ENCODE peak calls at places on chromosome X, in four cellular contexts. One of them, this sample, is unnamed.

GRCh38 chrX:30301977-30302376 is 7.2 kb downstream of the NR0B1 start:
- DNase-seq in K562: no peak
- DNase-seq in WTC11: no peak
- DNase-seq in H1: no peak
- DNase-seq in this sample: no peak

GRCh38 chrX:84186603-84187358 is 1.2 kb downstream of the RPS6KA6 start:
- DNase-seq in K562: no peak
- DNase-seq in H1: peak
- DNase-seq in WTC11: peak
- DNase-seq in this sample: no peak

GRCh38 chrX:37746268-37746931 is 33.5 kb upstream of the CYBB start:
- DNase-seq in WTC11: no peak
- DNase-seq in H1: no peak
- DNase-seq in K562: no peak
- DNase-seq in this sample: no peak

GRCh38 chrX:27815209-27815608 is 7.4 kb downstream of the MAGEB10 start:
- DNase-seq in H1: no peak
- DNase-seq in K562: no peak
- DNase-seq in WTC11: no peak
- DNase-seq in this sample: no peak

GRCh38 chrX:123814343-123814742 is 45.5 kb upstream of the XIAP start:
- DNase-seq in WTC11: no peak
- DNase-seq in K562: no peak
- DNase-seq in H1: no peak
- DNase-seq in this sample: no peak

GRCh38 chrX:23286731-23287130 is 47.9 kb upstream of the PTCHD1 start:
- DNase-seq in H1: no peak
- DNase-seq in K562: no peak
- DNase-seq in WTC11: no peak
- DNase-seq in this sample: no peak

GRCh38 chrX:7689791-7690412 is 153.1 kb upstream of the VCX start:
- DNase-seq in H1: no peak
- DNase-seq in WTC11: no peak
- DNase-seq in K562: no peak
- DNase-seq in this sample: no peak

GRCh38 chrX:115437841-115438240 is 123.1 kb upstream of the PLS3 start:
- DNase-seq in H1: no peak
- DNase-seq in WTC11: no peak
- DNase-seq in K562: no peak
- DNase-seq in this sample: no peak

GRCh38 chrX:136907626-136908025 is 27.1 kb upstream of the RBMX start:
- DNase-seq in WTC11: no peak
- DNase-seq in K562: no peak
- DNase-seq in H1: no peak
- DNase-seq in this sample: no peak

DNA sequence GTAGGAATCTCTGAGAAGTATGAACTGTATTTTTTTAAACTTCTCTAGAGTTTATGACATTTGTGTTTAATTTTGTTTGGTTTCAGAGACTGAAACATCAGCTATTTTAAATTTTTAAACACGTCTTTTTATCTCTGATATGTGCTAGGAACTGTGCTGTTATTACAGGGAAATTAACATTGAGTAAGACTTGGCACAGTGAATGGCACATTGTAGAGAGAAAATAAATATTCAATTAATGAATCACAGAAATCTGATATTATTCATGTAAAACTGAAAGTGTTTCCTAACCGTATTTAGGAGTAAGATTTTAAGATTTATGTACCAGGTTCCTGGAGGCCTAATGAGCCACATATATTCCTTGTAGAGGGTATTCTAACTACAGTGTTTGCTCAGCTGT is 120.8 kb upstream of the FAM9C start:
- DNase-seq in K562: no peak
- DNase-seq in WTC11: no peak
- DNase-seq in H1: no peak
- DNase-seq in this sample: no peak
- TF ChIP-seq TEAD4 in K562: no peak
- TF ChIP-seq TEAD4 in WTC11: no peak
- TF ChIP-seq TEAD4 in H1: no peak
- TF ChIP-seq TEAD4 in this sample: no peak

GRCh38 chrX:69173906-69174305 is 8.7 kb upstream of the PJA1 start:
- DNase-seq in H1: no peak
- DNase-seq in K562: no peak
- DNase-seq in WTC11: peak
- DNase-seq in this sample: no peak
- TF ChIP-seq TEAD4 in H1: no peak
- TF ChIP-seq TEAD4 in K562: no peak
- TF ChIP-seq TEAD4 in WTC11: no peak
- TF ChIP-seq TEAD4 in this sample: no peak

DNA sequence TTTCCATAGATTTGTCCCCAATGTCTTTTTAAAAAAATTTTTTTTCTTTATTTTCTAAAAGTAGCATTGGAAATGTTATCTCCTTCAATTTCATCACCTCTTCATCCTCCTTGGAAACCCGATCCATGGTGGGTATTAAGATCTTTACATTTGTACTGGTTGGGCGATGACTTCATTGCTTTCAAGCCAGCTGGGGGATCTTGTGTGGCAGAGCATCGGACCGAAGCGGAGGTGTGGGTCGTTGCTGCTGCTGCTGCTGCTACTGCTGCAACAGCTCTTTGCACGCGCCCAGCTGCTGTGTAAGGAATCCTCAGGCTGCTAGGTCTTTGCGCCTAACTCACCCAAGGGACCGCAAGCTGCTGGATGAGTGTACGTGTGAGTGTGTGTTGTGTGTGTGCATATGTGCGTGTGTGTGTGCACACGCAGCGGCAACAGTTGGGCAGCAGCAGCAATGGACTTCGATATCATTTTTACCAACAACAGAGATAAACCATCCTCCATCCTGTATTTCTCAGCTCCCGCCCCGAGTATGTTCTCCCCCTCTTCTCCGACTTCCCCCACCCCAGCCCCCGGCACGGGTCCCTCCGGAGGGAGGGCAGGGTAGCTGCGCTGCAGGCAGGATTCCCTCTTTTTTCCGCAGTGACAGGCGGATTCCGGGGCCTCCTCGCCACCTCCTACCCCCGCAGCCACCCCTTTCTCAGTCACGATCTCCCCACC is 768 bp upstream of the CDKL5 start:
- DNase-seq in K562: no peak
- DNase-seq in H1: no peak
- DNase-seq in WTC11: peak
- DNase-seq in this sample: peak
- TF ChIP-seq TEAD4 in K562: no peak
- TF ChIP-seq TEAD4 in H1: no peak
- TF ChIP-seq TEAD4 in WTC11: no peak
- TF ChIP-seq TEAD4 in this sample: no peak

DNA sequence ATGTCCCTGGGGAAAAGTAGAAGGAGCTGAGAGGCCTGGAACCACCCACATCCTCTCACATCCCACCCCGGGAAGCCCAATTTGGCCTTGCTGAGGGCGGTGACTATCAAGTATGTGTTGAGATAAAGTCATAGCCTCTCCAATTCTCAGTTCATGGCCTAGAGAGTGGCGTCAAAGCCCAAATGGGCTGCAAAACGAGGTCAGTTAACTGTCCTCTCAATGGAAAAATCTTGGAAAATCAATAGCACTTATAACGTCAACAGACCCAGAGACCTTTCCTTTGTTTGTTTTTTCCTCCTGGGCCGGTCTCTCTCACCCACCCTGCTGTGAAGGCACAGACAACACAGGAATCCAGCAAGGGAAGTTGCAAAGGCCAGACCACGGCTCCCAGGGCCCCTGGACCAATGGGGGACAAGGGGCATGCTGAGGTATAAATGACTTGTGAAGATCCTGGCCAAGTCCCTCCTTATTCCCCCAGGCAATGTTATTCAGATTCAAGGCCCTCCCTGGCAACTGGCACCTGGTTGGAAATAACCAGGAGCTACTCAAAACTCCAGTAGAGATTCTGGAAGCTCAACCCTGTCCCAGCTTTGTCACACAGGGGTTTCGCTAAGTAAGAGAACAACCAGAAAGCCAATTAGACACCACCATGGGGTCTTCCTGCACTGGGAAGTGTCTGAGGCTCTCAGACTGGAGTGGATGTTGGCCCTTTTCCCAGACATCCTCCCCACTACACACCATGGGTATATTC is 38.6 kb downstream of the TSC22D3 start:
- DNase-seq in H1: no peak
- DNase-seq in K562: no peak
- DNase-seq in WTC11: peak
- DNase-seq in this sample: no peak
- TF ChIP-seq TEAD4 in H1: no peak
- TF ChIP-seq TEAD4 in K562: no peak
- TF ChIP-seq TEAD4 in WTC11: no peak
- TF ChIP-seq TEAD4 in this sample: no peak

GRCh38 chrX:20857746-20858145 is 516.5 kb upstream of the CNKSR2 start:
- DNase-seq in H1: no peak
- DNase-seq in K562: no peak
- DNase-seq in WTC11: no peak
- DNase-seq in this sample: no peak
- TF ChIP-seq TEAD4 in H1: no peak
- TF ChIP-seq TEAD4 in K562: no peak
- TF ChIP-seq TEAD4 in WTC11: no peak
- TF ChIP-seq TEAD4 in this sample: no peak

DNA sequence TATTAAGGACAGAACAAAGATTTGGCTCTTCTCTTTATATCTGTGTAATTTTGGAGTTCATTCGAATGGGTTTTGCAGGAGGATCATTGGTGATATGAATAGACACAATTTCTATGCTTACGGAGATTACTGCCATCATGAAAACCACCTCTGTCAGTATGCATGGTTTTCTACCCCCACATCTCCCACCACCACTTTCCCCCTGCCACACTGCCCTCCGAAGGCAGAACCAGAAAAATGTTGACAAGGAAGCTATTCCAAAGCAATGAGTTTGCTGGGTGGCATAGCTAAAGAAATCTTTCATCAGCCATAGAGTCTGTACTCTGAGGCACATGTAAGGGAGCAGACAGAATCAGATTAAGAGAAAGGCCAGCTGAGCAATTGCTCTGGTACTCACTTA is 567.3 kb upstream of the ACTRT1 start:
- DNase-seq in H1: no peak
- DNase-seq in K562: no peak
- DNase-seq in WTC11: no peak
- DNase-seq in this sample: no peak
- TF ChIP-seq TEAD4 in H1: no peak
- TF ChIP-seq TEAD4 in K562: no peak
- TF ChIP-seq TEAD4 in WTC11: no peak
- TF ChIP-seq TEAD4 in this sample: no peak

GRCh38 chrX:132612990-132613564 is 124.2 kb upstream of the MBNL3 start:
- DNase-seq in WTC11: peak
- DNase-seq in H1: peak
- DNase-seq in K562: peak
- DNase-seq in this sample: peak
- TF ChIP-seq TEAD4 in WTC11: no peak
- TF ChIP-seq TEAD4 in H1: no peak
- TF ChIP-seq TEAD4 in K562: no peak
- TF ChIP-seq TEAD4 in this sample: no peak

GRCh38 chrX:19646298-19646697 is 131.0 kb upstream of the MAP3K15 start:
- DNase-seq in H1: no peak
- DNase-seq in WTC11: no peak
- DNase-seq in K562: no peak
- DNase-seq in this sample: peak

GRCh38 chrX:19647159-19647558 is 131.9 kb upstream of the MAP3K15 start:
- DNase-seq in K562: no peak
- DNase-seq in H1: no peak
- DNase-seq in WTC11: no peak
- DNase-seq in this sample: no peak

GRCh38 chrX:19647731-19648588 is 132.7 kb upstream of the MAP3K15 start:
- DNase-seq in H1: no peak
- DNase-seq in WTC11: no peak
- DNase-seq in K562: no peak
- DNase-seq in this sample: no peak

GRCh38 chrX:19650996-19651395 is 135.7 kb upstream of the MAP3K15 start:
- DNase-seq in K562: no peak
- DNase-seq in WTC11: no peak
- DNase-seq in H1: no peak
- DNase-seq in this sample: no peak

DNA sequence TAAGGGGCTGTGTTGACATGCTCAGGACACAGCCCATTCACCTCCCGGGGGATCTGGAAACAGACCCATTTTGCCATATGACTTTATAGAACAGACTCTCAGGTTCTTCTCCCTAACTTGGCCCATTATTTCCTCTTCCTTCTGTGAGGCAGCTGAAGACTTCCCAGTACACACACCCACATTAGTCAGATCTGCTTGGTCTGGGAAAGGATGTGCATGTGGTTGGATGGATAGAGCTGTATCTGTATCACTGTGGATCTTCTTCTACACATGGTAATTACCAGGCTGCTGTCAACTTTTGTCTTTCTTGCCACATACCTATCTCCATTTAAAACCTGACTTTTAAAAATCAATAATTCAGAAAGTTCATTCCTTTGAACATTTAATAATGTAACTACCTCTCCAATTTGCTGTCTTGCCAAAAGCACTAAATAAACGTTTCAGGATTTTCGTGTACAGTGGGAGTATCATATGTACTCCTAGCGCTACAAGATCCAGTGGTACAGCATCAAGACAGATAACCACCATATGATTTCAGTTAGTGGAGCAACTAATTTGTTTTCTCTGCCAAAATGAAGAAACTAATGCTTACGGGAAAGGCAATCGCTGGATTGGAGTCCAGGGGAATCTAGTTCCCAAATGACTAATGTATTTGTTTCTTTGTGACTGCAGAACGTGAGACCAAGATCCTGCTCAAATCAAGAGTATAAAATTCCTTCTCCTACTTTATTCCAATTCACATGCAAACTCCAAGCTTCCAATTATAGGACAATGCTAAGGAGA is 134.1 kb upstream of the MAP3K15 start:
- DNase-seq in K562: no peak
- DNase-seq in WTC11: no peak
- DNase-seq in H1: no peak
- DNase-seq in this sample: no peak
- TF ChIP-seq TEAD4 in K562: no peak
- TF ChIP-seq TEAD4 in WTC11: no peak
- TF ChIP-seq TEAD4 in H1: no peak
- TF ChIP-seq TEAD4 in this sample: no peak

This sample was measured in SK-N-SH.